ENCODE peak calls at places on chromosomes 2 and 18, in seven cellular contexts. B is heart left ventricle, Y is GM20000, T is LoVo, E is NCI-H2081, M is dorsolateral prefrontal cortex, W is fibroblast of mammary gland. G is an unnamed sample.

GRCh38 chr2:174138161-174138560 is 110.2 kb downstream of the OLA1 start:
- DNase-seq in E (peak; percentile 27), B (no peak), T (no peak), Y (no peak), M (no peak), W (peak; percentile 45), G (no peak)

GRCh38 chr2:28633204-28633603 is 118.4 kb upstream of the PPP1CB start:
- DNase-seq in W (no peak), B (no peak), E (no peak), Y (no peak), M (no peak), T (no peak), G (no peak)

GRCh38 chr2:80473069-80473468 is 168.5 kb upstream of the LRRTM1 start:
- DNase-seq in W (no peak), M (no peak), B (no peak), E (no peak), Y (no peak), T (no peak), G (no peak)

GRCh38 chr2:57199663-57200062 is 846.9 kb upstream of the VRK2 start:
- DNase-seq in E (no peak), T (no peak), B (no peak), W (no peak), Y (no peak), M (no peak), G (no peak)

GRCh38 chr2:4336855-4337254 is 633.5 kb downstream of the DCDC2C start:
- DNase-seq in M (no peak), W (no peak), B (no peak), Y (no peak), E (no peak), T (no peak), G (no peak)

GRCh38 chr2:165022781-165023180 is 67.5 kb upstream of the SLC38A11 start:
- DNase-seq in M (no peak), W (no peak), E (no peak), T (no peak), Y (no peak), B (no peak), G (no peak)

GRCh38 chr2:212903413-212903812 is 248.0 kb downstream of the IKZF2 start:
- DNase-seq in Y (no peak), M (no peak), T (no peak), W (no peak), B (no peak), E (no peak), G (no peak)

GRCh38 chr2:152623076-152623740 is 94.1 kb downstream of the PRPF40A start:
- DNase-seq in B (no peak), W (no peak), E (no peak), Y (no peak), T (no peak), M (peak; percentile 54), G (no peak)

GRCh38 chr2:29742641-29743040 is 178.7 kb downstream of the ALK start:
- DNase-seq in Y (no peak), B (no peak), T (no peak), E (no peak), M (no peak), W (no peak), G (no peak)

GRCh38 chr2:108377815-108378630 is at the start of gene SULT1C4:
- DNase-seq in M (no peak), T (no peak), B (peak; percentile 75), W (no peak), E (no peak), Y (no peak), G (no peak)

GRCh38 chr2:111244864-111245263 is 124.2 kb downstream of the BCL2L11 start:
- DNase-seq in M (no peak), W (no peak), Y (no peak), B (no peak), T (no peak), E (peak; percentile 6), G (no peak)

GRCh38 chr2:174158003-174158402 is 90.3 kb downstream of the OLA1 start:
- DNase-seq in W (peak; percentile 60), M (no peak), Y (peak; percentile 47), B (no peak), T (no peak), E (peak; percentile 68), G (peak; percentile 46)

GRCh38 chr2:102592601-102593000 is 26.8 kb upstream of the SLC9A2 start:
- DNase-seq in M (no peak), Y (no peak), W (peak; percentile 17), B (no peak), T (no peak), E (no peak), G (no peak)

GRCh38 chr2:19748711-19749506 is 152.9 kb downstream of the TTC32 start:
- DNase-seq in Y (no peak), W (no peak), E (no peak), T (no peak), M (no peak), B (no peak), G (no peak)

GRCh38 chr2:135471106-135471505 is 59.9 kb downstream of the ZRANB3 start:
- DNase-seq in W (peak; percentile 22), E (no peak), M (no peak), Y (no peak), B (no peak), T (no peak), G (no peak)

GRCh38 chr2:65366595-65367125 is 65.7 kb downstream of the SPRED2 start:
- DNase-seq in W (peak; percentile 99), M (no peak), B (no peak), E (peak; percentile 59), Y (peak; percentile 46), T (peak; percentile 92), G (no peak)

GRCh38 chr18:46660955-46661749 is 4.1 kb upstream of the LOXHD1 start:
- DNase-seq in B (no peak), M (peak; percentile 95), Y (no peak), W (peak; percentile 23), T (no peak), E (peak; percentile 34), G (no peak)

GRCh38 chr2:219954331-219954730 is 326.9 kb downstream of the SLC4A3 start:
- DNase-seq in T (no peak), B (no peak), E (no peak), M (no peak), W (peak; percentile 45), Y (no peak), G (no peak)

GRCh38 chr2:73284296-73285161 is at the start of gene FBXO41:
- DNase-seq in B (peak; percentile 76), E (peak; percentile 80), Y (peak; percentile 94), W (no peak), M (no peak), T (peak; percentile 78), G (peak; percentile 95)

GRCh38 chr2:20424300-20425290 is 22.3 kb upstream of the RHOB start:
- DNase-seq in M (peak; percentile 49), Y (peak; percentile 48), W (peak; percentile 97), B (peak; percentile 82), E (no peak), T (no peak), G (peak; percentile 93)

GRCh38 chr18:44835555-44836156 is 155.0 kb downstream of the SETBP1 start:
- DNase-seq in E (no peak), M (no peak), B (no peak), Y (no peak), T (no peak), W (no peak), G (no peak)

GRCh38 chr18:2425426-2426317 is 145.6 kb downstream of the METTL4 start:
- DNase-seq in T (no peak), M (no peak), Y (no peak), E (no peak), B (no peak), W (peak; percentile 29), G (no peak)

GRCh38 chr18:29874519-29875098 is 1167.9 kb downstream of the DSC3 start:
- DNase-seq in W (peak; percentile 43), M (no peak), B (no peak), E (peak; percentile 44), T (peak; percentile 43), Y (peak; percentile 8), G (peak; percentile 51)

G was measured in RPMI8226.